ENCODE peak calls at places on chromosomes 16 and 17, in five cellular contexts. B, N, D, K and A are unnamed samples. For H3K4me1, the result is how much of the 10 kb centered on the place peaks cover.

GRCh38 chr16:11757671-11758545 is 15.3 kb upstream of the TXNDC11 start:
- DNase-seq in N (peak), K (no peak), B (peak), D (no peak), A (peak)

GRCh38 chr16:76577003-76577402 is 299.8 kb downstream of the CNTNAP4 start:
- DNase-seq in B (no peak), K (no peak), N (no peak), D (no peak), A (no peak)

GRCh38 chr16:56041556-56042140 is 149.6 kb upstream of the GNAO1 start:
- DNase-seq in B (peak), N (no peak), K (no peak), D (no peak), A (peak)

GRCh38 chr16:16019488-16019887 is 70.1 kb downstream of the ABCC1 start:
- DNase-seq in D (no peak), N (peak), B (no peak), K (no peak), A (no peak)

GRCh38 chr16:67116388-67117311 is 6.9 kb downstream of the PHAF1 start:
- DNase-seq in B (no peak), K (no peak), D (no peak), N (no peak), A (no peak)

GRCh38 chr17:81707725-81708646 is 4.1 kb upstream of the SLC25A10 start:
- DNase-seq in K (no peak), N (no peak), D (no peak), B (no peak), A (no peak)

GRCh38 chr16:66462912-66463311 is 35.8 kb downstream of the BEAN1 start:
- DNase-seq in B (no peak), D (no peak), K (no peak), N (peak), A (no peak)

GRCh38 chr17:48869821-48870318 is 22.7 kb upstream of the ATP5MC1 start:
- DNase-seq in K (no peak), D (no peak), N (no peak), B (no peak), A (no peak)

GRCh38 chr16:81510016-81510415 is 65.4 kb downstream of the CMIP start:
- DNase-seq in N (no peak), D (no peak), B (no peak), K (no peak), A (no peak)

GRCh38 chr16:2016407-2016922 is 3.1 kb upstream of the NPW start:
- DNase-seq in B (peak), K (no peak), D (no peak), N (no peak), A (no peak)

GRCh38 chr16:29663020-29663828 is at the start of gene SPN:
- DNase-seq in B (no peak), D (no peak), K (no peak), N (no peak), A (no peak)

GRCh38 chr17:50848039-50848438 is 12.7 kb downstream of the WFIKKN2 start:
- DNase-seq in B (no peak), D (no peak), N (no peak), K (no peak), A (no peak)

GRCh38 chr17:35214631-35215273 is 20.6 kb upstream of the SLC35G3 start:
- DNase-seq in B (no peak), K (no peak), N (no peak), D (no peak), A (no peak)

GRCh38 chr16:86396318-86396882 is 113.9 kb upstream of the FOXF1 start:
- DNase-seq in K (no peak), N (peak), D (no peak), B (no peak), A (no peak)

GRCh38 chr16:53090591-53091507 is 36.1 kb downstream of the CHD9 start:
- DNase-seq in D (peak), N (peak), K (peak), B (no peak), A (peak)

GRCh38 chr16:67399218-67399733 is 6.0 kb upstream of the TPPP3 start:
- DNase-seq in B (peak), N (no peak), D (no peak), K (peak), A (peak)

GRCh38 chr17:55263565-55264272 is 1.0 kb upstream of the HLF start:
- DNase-seq in B (peak), D (no peak), N (no peak), K (no peak), A (no peak)

GRCh38 chr17:41987642-41988041 is 21.0 kb downstream of the CNP start:
- DNase-seq in D (no peak), K (no peak), N (no peak), B (no peak), A (no peak)

GRCh38 chr16:3022697-3023414 is 886 bp downstream of the HCFC1R1 start:
- DNase-seq in N (peak), K (no peak), D (no peak), B (peak), A (no peak)

GRCh38 chr16:85279874-85280545 is 167.7 kb upstream of the CIBAR2 start:
- DNase-seq in N (peak), D (no peak), B (no peak), K (no peak), A (peak)

GRCh38 chr17:1174490-1174889 is 5.3 kb downstream of the ABR start:
- DNase-seq in B (no peak), N (no peak), D (no peak), K (no peak), A (no peak)

GRCh38 chr17:61470530-61471136 is 18.4 kb downstream of the TBX4 start:
- DNase-seq in K (no peak), D (no peak), B (no peak), N (no peak), A (no peak)

GRCh38 chr17:28343491-28343932 is 8.0 kb downstream of the TNFAIP1 start:
- DNase-seq in N (no peak), D (no peak), K (no peak), B (no peak), A (peak)

GRCh38 chr17:77716289-77716929 is 242.1 kb upstream of the TNRC6C start:
- DNase-seq in B (no peak), K (no peak), D (no peak), N (no peak), A (no peak)

GRCh38 chr16:53511403-53512280 is 8.6 kb upstream of the AKTIP start:
- DNase-seq in D (peak), B (no peak), K (no peak), N (no peak), A (no peak)

GRCh38 chr16:3431779-3432219 is 11.5 kb downstream of the ZNF597 start:
- DNase-seq in B (no peak), N (peak), D (peak), K (peak), A (peak)

GRCh38 chr16:48498761-48499600 is 111.0 kb downstream of the N4BP1 start:
- DNase-seq in D (peak), K (no peak), B (no peak), N (peak), A (peak)

GRCh38 chr17:65953316-65954147 is 238.4 kb downstream of the CEP112 start:
- DNase-seq in D (no peak), N (no peak), B (no peak), K (no peak), A (no peak)

GRCh38 chr16:47519543-47519942 is 58.4 kb downstream of the PHKB start:
- DNase-seq in B (no peak), K (no peak), N (no peak), D (no peak), A (no peak)

GRCh38 chr16:84048306-84048705 is 5.7 kb upstream of the SLC38A8 start:
- DNase-seq in N (no peak), B (peak), D (no peak), K (peak), A (no peak)

GRCh38 chr16:55051571-55051970 is 120.9 kb downstream of the IRX5 start:
- DNase-seq in K (no peak), B (no peak), N (no peak), D (no peak), A (no peak)

GRCh38 chr17:29376667-29377268 is 13.4 kb upstream of the TAOK1 start:
- DNase-seq in D (no peak), B (no peak), K (no peak), N (peak), A (no peak)

GRCh38 chr16:29926675-29927522 is 873 bp upstream of the KCTD13 start:
- DNase-seq in N (peak), K (no peak), B (peak), D (no peak), A (no peak)

GRCh38 chr17:50672831-50673551 is 34.7 kb downstream of the ANKRD40 start:
- DNase-seq in K (no peak), D (no peak), N (no peak), B (no peak), A (no peak)

DNA sequence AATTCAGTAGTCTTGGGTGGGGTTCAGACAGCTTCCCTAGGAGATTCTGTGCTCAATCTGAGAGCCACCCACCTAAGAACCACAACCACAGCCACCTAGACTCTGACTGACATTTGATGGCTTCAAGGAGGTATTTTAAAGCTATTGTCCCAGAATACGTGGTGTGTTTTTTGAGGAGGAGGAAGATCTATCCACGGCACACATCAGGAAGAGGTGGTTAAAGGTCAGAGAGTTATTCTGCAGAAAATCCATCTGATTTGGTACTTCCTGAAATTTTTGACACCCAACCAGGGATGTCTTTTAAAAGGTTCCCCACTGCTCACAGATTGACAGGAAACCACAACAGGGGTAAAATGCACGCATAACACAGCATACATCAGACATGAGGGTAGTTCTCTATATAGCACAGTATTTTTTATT is 25.1 kb downstream of the SMARCE1 start:
- DNase-seq in K (no peak), N (no peak), D (no peak), B (no peak), A (no peak)
- H3K4me1 ChIP-seq in K (under half), N (under half), D (under half), B (under half), A (under half)

GRCh38 chr16:51150159-51150893 is 744 bp downstream of the SALL1 start:
- DNase-seq in K (no peak), B (peak), D (no peak), N (no peak), A (no peak)

GRCh38 chr16:51149721-51150158 is 1.3 kb downstream of the SALL1 start:
- DNase-seq in N (no peak), B (peak), K (no peak), D (no peak), A (no peak)

GRCh38 chr16:51149251-51149661 is 1.8 kb downstream of the SALL1 start:
- DNase-seq in D (no peak), B (no peak), N (no peak), K (no peak), A (no peak)

GRCh38 chr16:51147776-51148673 is 3.0 kb downstream of the SALL1 start:
- DNase-seq in N (no peak), K (no peak), B (peak), D (no peak), A (peak)

DNA sequence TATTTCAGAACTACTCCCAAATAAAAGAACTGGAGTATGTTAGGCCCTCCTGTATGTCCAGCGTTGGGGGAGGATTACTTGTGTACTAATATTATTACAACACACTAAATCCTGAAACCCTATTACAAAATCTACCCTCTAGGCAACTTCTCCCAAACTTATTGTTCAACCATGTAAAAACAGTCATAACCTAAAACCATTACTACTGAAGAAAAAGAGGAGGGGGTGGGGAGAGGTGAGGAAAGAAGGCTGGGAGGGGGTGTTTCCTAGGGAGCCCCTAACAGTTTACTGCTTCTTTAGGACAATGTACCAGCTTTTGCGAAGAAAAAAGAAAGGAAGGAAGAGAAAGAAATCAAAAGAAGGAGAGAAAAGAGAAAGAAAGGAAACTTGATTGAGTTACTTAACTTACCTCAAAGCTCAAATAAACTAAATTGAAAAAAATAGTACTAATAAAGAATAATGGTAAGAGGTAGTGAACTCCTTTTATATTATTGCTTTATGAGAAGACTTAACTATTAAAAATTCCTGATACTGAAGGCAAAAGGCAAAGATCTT is 2.3 kb downstream of the SALL1 start:
- DNase-seq in K (no peak), N (no peak), D (no peak), B (no peak), A (no peak)
- H3K27ac ChIP-seq in K (peak), N (no peak), D (no peak), B (no peak), A (peak)

GRCh38 chr17:3959921-3960601 is 4.2 kb downstream of the ATP2A3 start:
- DNase-seq in D (no peak), B (no peak), K (no peak), N (no peak), A (no peak)
- H3K4me1 ChIP-seq in D (under half), B (under half), K (half or more), N (under half), A (under half)

DNA sequence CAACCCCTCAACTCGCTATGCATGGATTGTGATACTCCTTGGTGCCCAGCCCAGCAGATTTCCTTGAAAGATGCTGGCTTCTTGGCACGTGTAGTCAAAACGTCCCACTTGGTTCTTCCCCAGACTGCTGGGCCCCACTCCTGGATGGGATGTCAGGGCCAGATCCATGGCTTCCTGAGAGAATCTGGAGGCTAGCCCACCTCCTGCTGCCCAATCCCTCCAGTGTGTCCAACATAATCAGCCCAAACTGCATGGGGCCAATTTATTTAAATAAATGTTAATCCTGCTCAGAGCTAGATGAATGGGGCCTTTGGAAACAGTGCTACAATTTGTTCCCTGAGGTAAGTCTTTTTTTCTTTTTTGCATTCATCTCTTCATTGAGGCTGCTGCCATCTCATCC is 49.4 kb downstream of the WSB1 start:
- DNase-seq in D (no peak), K (no peak), N (no peak), B (no peak), A (no peak)
- H3K27ac ChIP-seq in D (no peak), K (no peak), N (no peak), B (no peak), A (no peak)

GRCh38 chr17:47320879-47321502 is 2.8 kb upstream of the EFCAB13 start:
- DNase-seq in K (no peak), B (no peak), N (no peak), D (no peak), A (no peak)
- H3K4me1 ChIP-seq in K (under half), B (under half), N (under half), D (under half), A (under half)

DNA sequence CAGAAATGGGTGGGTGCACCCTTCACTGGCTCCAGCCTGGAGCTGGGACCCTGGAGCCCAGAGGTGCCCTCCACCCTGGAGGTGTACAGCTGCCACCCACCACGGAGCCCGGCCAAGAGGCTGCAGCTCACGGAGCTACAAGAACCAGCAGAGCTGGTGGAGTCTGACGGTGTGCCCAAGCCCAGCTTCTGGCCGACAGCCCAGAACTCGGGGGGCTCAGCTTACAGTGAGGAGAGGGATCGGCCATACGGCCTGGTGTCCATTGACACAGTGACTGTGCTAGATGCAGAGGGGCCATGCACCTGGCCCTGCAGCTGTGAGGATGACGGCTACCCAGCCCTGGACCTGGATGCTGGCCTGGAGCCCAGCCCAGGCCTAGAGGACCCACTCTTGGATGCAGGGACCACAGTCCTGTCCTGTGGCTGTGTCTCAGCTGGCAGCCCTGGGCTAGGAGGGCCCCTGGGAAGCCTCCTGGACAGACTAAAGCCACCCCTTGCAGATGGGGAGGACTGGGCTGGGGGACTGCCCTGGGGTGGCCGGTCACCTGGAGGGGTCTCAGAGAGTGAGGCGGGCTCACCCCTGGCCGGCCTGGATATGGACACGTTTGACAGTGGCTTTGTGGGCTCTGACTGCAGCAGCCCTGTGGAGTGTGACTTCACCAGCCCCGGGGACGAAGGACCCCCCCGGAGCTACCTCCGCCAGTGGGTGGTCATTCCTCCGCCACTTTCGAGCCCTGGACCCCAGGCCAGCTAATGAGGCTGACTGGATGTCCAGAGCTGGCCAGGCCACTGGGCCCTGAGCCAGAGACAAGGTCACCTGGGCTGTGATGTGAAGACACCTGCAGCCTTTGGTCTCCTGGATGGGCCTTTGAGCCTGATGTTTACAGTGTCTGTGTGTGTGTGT is 46.8 kb downstream of the IL21R start:
- DNase-seq in K (no peak), N (no peak), D (no peak), B (no peak), A (no peak)
- H3K27ac ChIP-seq in K (no peak), N (no peak), D (no peak), B (no peak), A (no peak)

DNA sequence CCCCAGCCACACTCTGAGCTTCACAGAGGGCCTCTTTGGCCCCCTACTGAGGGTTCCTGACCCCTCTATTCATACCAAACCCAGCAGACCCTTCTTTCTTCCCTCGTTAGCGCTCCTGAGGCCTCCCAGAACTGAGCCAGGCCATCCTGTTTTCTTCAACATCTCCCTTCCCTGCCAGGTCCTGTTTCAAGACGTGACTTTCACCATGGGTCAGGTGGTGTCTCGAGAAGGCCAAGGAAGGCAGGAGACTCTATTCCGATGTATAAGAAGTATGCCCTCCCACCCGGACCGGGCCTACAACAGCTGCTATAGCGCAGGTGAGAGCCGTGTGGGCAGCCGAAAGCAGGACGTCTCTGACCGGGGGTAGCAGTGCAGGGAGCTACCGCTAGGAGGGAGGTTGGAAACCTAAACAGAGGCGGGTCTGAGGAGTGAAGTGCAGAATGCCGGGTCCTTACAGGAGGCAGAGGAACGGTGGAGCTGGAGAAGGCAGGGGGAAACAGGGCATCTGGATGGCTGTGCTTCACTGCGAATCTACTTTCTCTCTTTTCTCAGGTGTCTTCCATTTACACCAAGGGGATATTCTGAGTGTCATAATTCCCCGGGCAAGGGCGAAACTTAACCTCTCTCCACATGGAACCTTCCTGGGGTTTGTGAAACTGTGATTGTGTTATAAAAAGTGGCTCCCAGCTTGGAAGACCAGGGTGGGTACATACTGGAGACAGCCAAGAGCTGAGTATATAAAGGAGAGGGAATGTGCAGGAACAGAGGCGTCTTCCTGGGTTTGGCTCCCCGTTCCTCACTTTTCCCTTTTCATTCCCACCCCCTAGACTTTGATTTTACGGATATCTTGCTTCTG is 1.3 kb upstream of the SENP3 start:
- DNase-seq in N (peak), D (peak), B (peak), K (peak), A (peak)
- H3K4me1 ChIP-seq in N (under half), D (under half), B (under half), K (half or more), A (half or more)

DNA sequence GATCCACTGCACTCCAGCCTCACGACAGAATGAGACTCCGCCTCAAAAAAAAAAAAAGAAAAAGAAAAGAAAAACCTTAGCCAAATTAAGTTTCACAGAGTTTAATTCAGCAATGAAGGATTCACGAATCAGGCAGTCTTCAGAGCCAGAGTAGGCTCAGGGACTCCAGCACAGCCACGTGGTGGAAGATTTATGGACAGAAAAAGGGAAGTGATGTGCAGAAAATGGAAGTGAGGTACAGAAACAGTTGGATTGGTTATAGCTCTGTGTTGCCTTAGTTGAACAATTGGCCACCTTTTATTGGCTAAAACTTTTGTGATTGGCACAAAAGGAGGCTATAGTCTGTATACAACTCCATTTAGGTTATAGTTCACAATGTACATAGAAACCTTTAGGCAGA is 256.6 kb downstream of the HS3ST3B1 start:
- DNase-seq in K (no peak), B (no peak), N (no peak), D (no peak), A (no peak)
- H3K27ac ChIP-seq in K (no peak), B (no peak), N (no peak), D (no peak), A (no peak)